ENCODE peak calls at places on chromosomes 1 and 21, in six cellular contexts. One of them, this sample, is unnamed. For H3K4me1, the result is how much of the 10 kb centered on the place peaks cover.

GRCh38 chr21:44845418-44846200 is 27.7 kb upstream of the SUMO3 start:
- DNase-seq in heart left ventricle: peak
- DNase-seq in Peyer's patch: peak
- DNase-seq in A549: peak
- DNase-seq in ovary: no peak
- DNase-seq in IMR-90: peak
- DNase-seq in this sample: peak

GRCh38 chr1:18805925-18806849 is 53.3 kb downstream of the TAS1R2 start:
- DNase-seq in heart left ventricle: no peak
- DNase-seq in IMR-90: no peak
- DNase-seq in A549: no peak
- DNase-seq in ovary: no peak
- DNase-seq in Peyer's patch: no peak
- DNase-seq in this sample: no peak

GRCh38 chr1:42122408-42122807 is 30.8 kb upstream of the GUCA2B start:
- DNase-seq in Peyer's patch: no peak
- DNase-seq in heart left ventricle: no peak
- DNase-seq in A549: no peak
- DNase-seq in IMR-90: no peak
- DNase-seq in ovary: no peak
- DNase-seq in this sample: no peak

GRCh38 chr1:193183019-193183643 is 3.3 kb downstream of the B3GALT2 start:
- DNase-seq in IMR-90: peak
- DNase-seq in heart left ventricle: no peak
- DNase-seq in ovary: no peak
- DNase-seq in A549: no peak
- DNase-seq in Peyer's patch: no peak
- DNase-seq in this sample: no peak

GRCh38 chr21:26072891-26073615 is 97.5 kb downstream of the APP start:
- DNase-seq in ovary: no peak
- DNase-seq in IMR-90: peak
- DNase-seq in Peyer's patch: no peak
- DNase-seq in A549: no peak
- DNase-seq in heart left ventricle: no peak
- DNase-seq in this sample: no peak

GRCh38 chr1:30491831-30492230 is 231.6 kb downstream of the MATN1 start:
- DNase-seq in ovary: no peak
- DNase-seq in A549: no peak
- DNase-seq in Peyer's patch: no peak
- DNase-seq in IMR-90: no peak
- DNase-seq in heart left ventricle: no peak
- DNase-seq in this sample: no peak

GRCh38 chr1:8407652-8408051 is 89.7 kb downstream of the SLC45A1 start:
- DNase-seq in IMR-90: no peak
- DNase-seq in A549: no peak
- DNase-seq in ovary: no peak
- DNase-seq in heart left ventricle: no peak
- DNase-seq in Peyer's patch: no peak
- DNase-seq in this sample: no peak

GRCh38 chr1:45297604-45298356 is 28.9 kb upstream of the HPDL start:
- DNase-seq in ovary: no peak
- DNase-seq in Peyer's patch: no peak
- DNase-seq in A549: no peak
- DNase-seq in heart left ventricle: no peak
- DNase-seq in IMR-90: no peak
- DNase-seq in this sample: no peak

GRCh38 chr1:184299076-184299790 is 87.6 kb upstream of the C1orf21 start:
- DNase-seq in Peyer's patch: no peak
- DNase-seq in ovary: no peak
- DNase-seq in heart left ventricle: peak
- DNase-seq in A549: no peak
- DNase-seq in IMR-90: peak
- DNase-seq in this sample: no peak

GRCh38 chr1:31705080-31705866 is 1.5 kb upstream of the COL16A1 start:
- DNase-seq in A549: peak
- DNase-seq in heart left ventricle: peak
- DNase-seq in ovary: peak
- DNase-seq in Peyer's patch: peak
- DNase-seq in IMR-90: peak
- DNase-seq in this sample: peak

GRCh38 chr1:22288593-22289241 is 145.8 kb upstream of the WNT4 start:
- DNase-seq in ovary: no peak
- DNase-seq in IMR-90: no peak
- DNase-seq in Peyer's patch: no peak
- DNase-seq in heart left ventricle: no peak
- DNase-seq in A549: no peak
- DNase-seq in this sample: peak

GRCh38 chr1:54392401-54392800 is 13.8 kb downstream of the SSBP3 start:
- DNase-seq in ovary: no peak
- DNase-seq in A549: no peak
- DNase-seq in IMR-90: no peak
- DNase-seq in Peyer's patch: no peak
- DNase-seq in heart left ventricle: no peak
- DNase-seq in this sample: no peak

GRCh38 chr1:232927722-232928505 is 22.5 kb upstream of the NTPCR start:
- DNase-seq in ovary: no peak
- DNase-seq in A549: no peak
- DNase-seq in Peyer's patch: no peak
- DNase-seq in IMR-90: no peak
- DNase-seq in heart left ventricle: no peak
- DNase-seq in this sample: no peak

GRCh38 chr1:107626075-107626796 is 338.7 kb downstream of the VAV3 start:
- DNase-seq in A549: no peak
- DNase-seq in IMR-90: no peak
- DNase-seq in ovary: no peak
- DNase-seq in Peyer's patch: no peak
- DNase-seq in heart left ventricle: no peak
- DNase-seq in this sample: no peak

GRCh38 chr1:84379128-84379527 is 19.2 kb upstream of the DNASE2B start:
- DNase-seq in IMR-90: peak
- DNase-seq in heart left ventricle: no peak
- DNase-seq in Peyer's patch: no peak
- DNase-seq in ovary: no peak
- DNase-seq in A549: no peak
- DNase-seq in this sample: no peak

GRCh38 chr1:150979007-150979722 is 2.9 kb upstream of the ANXA9 start:
- DNase-seq in IMR-90: peak
- DNase-seq in heart left ventricle: peak
- DNase-seq in ovary: peak
- DNase-seq in Peyer's patch: peak
- DNase-seq in A549: peak
- DNase-seq in this sample: peak

GRCh38 chr1:180571832-180572636 is 13.3 kb downstream of the OVAAL start:
- DNase-seq in Peyer's patch: no peak
- DNase-seq in ovary: no peak
- DNase-seq in A549: no peak
- DNase-seq in IMR-90: peak
- DNase-seq in heart left ventricle: no peak
- DNase-seq in this sample: no peak

GRCh38 chr1:197464039-197464438 is 196.0 kb downstream of the CRB1 start:
- DNase-seq in A549: no peak
- DNase-seq in heart left ventricle: peak
- DNase-seq in Peyer's patch: no peak
- DNase-seq in IMR-90: peak
- DNase-seq in ovary: peak
- DNase-seq in this sample: no peak

GRCh38 chr1:111813440-111814304 is 58.0 kb downstream of the DDX20 start:
- DNase-seq in Peyer's patch: no peak
- DNase-seq in A549: no peak
- DNase-seq in heart left ventricle: no peak
- DNase-seq in IMR-90: no peak
- DNase-seq in ovary: no peak
- DNase-seq in this sample: no peak

GRCh38 chr1:94773931-94774422 is 46.2 kb upstream of the SLC44A3 start:
- DNase-seq in Peyer's patch: no peak
- DNase-seq in ovary: no peak
- DNase-seq in IMR-90: peak
- DNase-seq in A549: peak
- DNase-seq in heart left ventricle: no peak
- DNase-seq in this sample: no peak

GRCh38 chr21:36763305-36763704 is 64.4 kb downstream of the SIM2 start:
- DNase-seq in IMR-90: no peak
- DNase-seq in heart left ventricle: no peak
- DNase-seq in A549: no peak
- DNase-seq in ovary: no peak
- DNase-seq in Peyer's patch: no peak
- DNase-seq in this sample: no peak

GRCh38 chr1:200739499-200740290 is 1.0 kb downstream of the CAMSAP2 start:
- DNase-seq in heart left ventricle: peak
- DNase-seq in A549: peak
- DNase-seq in ovary: peak
- DNase-seq in IMR-90: no peak
- DNase-seq in Peyer's patch: no peak
- DNase-seq in this sample: peak

GRCh38 chr1:175317309-175317708 is 124.7 kb upstream of the KIAA0040 start:
- DNase-seq in IMR-90: no peak
- DNase-seq in heart left ventricle: no peak
- DNase-seq in Peyer's patch: no peak
- DNase-seq in ovary: no peak
- DNase-seq in A549: no peak
- DNase-seq in this sample: no peak

DNA sequence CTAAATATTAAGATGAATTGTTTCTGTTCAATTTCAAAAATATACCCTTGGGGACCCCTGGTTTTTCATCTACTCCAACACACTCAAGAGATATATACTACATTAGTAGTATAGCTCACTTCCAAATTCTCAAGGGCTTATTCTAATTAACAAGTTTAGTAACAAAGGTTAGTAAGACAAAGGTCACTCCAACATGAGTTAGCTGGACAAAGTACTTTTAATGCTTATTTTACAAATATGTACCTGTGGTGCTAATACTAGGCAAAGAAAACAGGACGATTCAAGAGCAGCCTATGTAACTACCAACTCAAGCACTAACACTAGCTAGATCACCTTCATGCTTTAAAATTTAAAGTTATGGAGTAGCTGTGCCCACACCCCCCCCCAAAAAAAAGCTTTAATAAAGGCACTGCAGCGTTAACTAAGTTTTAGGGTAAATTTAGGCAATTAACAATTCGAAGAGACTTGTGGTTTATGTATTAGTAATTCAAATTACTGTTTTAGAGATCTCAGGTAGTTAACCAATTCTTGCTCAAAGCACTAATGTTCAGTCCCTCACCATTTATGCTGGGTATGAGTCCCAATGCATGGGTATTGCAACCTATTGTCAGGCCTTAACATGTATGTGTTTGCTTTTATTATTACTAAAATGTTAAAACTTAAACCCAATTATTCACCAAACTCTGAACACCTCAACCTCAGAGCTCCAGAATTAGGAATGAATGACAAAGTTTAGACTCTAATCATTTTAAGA is 14.1 kb downstream of the HNRNPU start:
- DNase-seq in IMR-90: no peak
- DNase-seq in Peyer's patch: no peak
- DNase-seq in A549: no peak
- DNase-seq in ovary: no peak
- DNase-seq in heart left ventricle: no peak
- DNase-seq in this sample: no peak
- TF ChIP-seq POLR2A in IMR-90: peak
- TF ChIP-seq POLR2A in Peyer's patch: no peak
- TF ChIP-seq POLR2A in A549: no peak
- TF ChIP-seq POLR2A in ovary: no peak
- TF ChIP-seq POLR2A in heart left ventricle: no peak
- TF ChIP-seq POLR2A in this sample: no peak

GRCh38 chr1:162197041-162197511 is 127.6 kb downstream of the NOS1AP start:
- DNase-seq in heart left ventricle: no peak
- DNase-seq in ovary: no peak
- DNase-seq in A549: no peak
- DNase-seq in IMR-90: no peak
- DNase-seq in Peyer's patch: no peak
- DNase-seq in this sample: no peak
- H3K4me1 ChIP-seq in heart left ventricle: half or more
- H3K4me1 ChIP-seq in ovary: under half
- H3K4me1 ChIP-seq in A549: under half
- H3K4me1 ChIP-seq in IMR-90: under half
- H3K4me1 ChIP-seq in Peyer's patch: under half
- H3K4me1 ChIP-seq in this sample: under half

GRCh38 chr1:208990456-208990855 is 593.1 kb upstream of the CAMK1G start:
- DNase-seq in Peyer's patch: no peak
- DNase-seq in IMR-90: no peak
- DNase-seq in heart left ventricle: no peak
- DNase-seq in ovary: no peak
- DNase-seq in A549: no peak
- DNase-seq in this sample: no peak

GRCh38 chr1:208985231-208985630 is 598.3 kb upstream of the CAMK1G start:
- DNase-seq in heart left ventricle: no peak
- DNase-seq in IMR-90: no peak
- DNase-seq in ovary: no peak
- DNase-seq in Peyer's patch: no peak
- DNase-seq in A549: no peak
- DNase-seq in this sample: no peak

GRCh38 chr1:208988811-208989222 is 594.7 kb upstream of the CAMK1G start:
- DNase-seq in A549: no peak
- DNase-seq in heart left ventricle: no peak
- DNase-seq in IMR-90: no peak
- DNase-seq in Peyer's patch: no peak
- DNase-seq in ovary: peak
- DNase-seq in this sample: no peak
- H3K4me3 ChIP-seq in A549: peak
- H3K4me3 ChIP-seq in heart left ventricle: no peak
- H3K4me3 ChIP-seq in IMR-90: no peak
- H3K4me3 ChIP-seq in Peyer's patch: peak
- H3K4me3 ChIP-seq in ovary: peak
- H3K4me3 ChIP-seq in this sample: peak

DNA sequence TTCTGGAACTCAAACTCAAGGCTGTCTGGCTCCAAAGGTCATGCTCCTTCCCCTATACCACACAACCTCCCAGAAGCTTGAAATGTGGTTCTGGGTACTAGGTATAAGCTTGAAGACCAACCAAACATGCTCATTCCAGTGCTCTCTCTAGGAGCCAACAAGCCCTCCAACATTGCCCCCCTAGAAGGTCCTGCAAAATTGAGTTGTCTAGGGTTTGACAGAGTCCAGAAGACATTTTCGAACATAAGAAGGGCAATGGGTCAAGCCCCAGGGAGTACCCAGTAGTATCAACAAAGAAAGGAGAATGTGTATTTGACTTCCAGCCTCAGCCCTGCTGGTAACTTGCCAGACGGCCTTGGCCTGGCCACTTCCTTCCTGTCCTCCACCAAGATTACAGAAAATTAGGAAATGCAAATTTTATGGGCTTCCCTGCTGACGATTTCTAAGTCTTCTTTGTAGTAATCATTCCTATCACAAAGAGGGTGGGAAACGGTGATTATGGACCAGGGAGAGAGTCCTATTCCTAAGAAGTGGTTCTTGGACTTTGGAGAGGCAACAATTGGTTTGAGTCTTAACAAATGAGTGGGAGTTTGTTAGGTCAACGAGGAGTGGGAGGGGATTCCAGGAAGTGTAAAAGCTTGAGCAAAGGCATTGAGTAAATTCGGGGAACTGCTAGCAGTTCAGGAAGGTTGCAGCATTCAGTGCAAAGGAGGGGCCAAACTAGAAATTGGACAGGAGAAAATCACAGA is 18.7 kb upstream of the SLAMF1 start:
- DNase-seq in Peyer's patch: no peak
- DNase-seq in IMR-90: no peak
- DNase-seq in ovary: no peak
- DNase-seq in heart left ventricle: peak
- DNase-seq in A549: no peak
- DNase-seq in this sample: peak
- TF ChIP-seq POLR2A in Peyer's patch: no peak
- TF ChIP-seq POLR2A in IMR-90: no peak
- TF ChIP-seq POLR2A in ovary: no peak
- TF ChIP-seq POLR2A in heart left ventricle: no peak
- TF ChIP-seq POLR2A in A549: no peak
- TF ChIP-seq POLR2A in this sample: no peak

GRCh38 chr1:202200112-202200548 is 6.5 kb downstream of the LGR6 start:
- DNase-seq in ovary: no peak
- DNase-seq in heart left ventricle: no peak
- DNase-seq in IMR-90: peak
- DNase-seq in Peyer's patch: no peak
- DNase-seq in A549: peak
- DNase-seq in this sample: peak
- H3K4me1 ChIP-seq in ovary: under half
- H3K4me1 ChIP-seq in heart left ventricle: under half
- H3K4me1 ChIP-seq in IMR-90: under half
- H3K4me1 ChIP-seq in Peyer's patch: under half
- H3K4me1 ChIP-seq in A549: under half
- H3K4me1 ChIP-seq in this sample: under half